ENCODE peak calls at places on chromosome 16, in eight cellular contexts. One of them, this sample, is unnamed.

GRCh38 chr16:56950881-56951771 is 10.6 kb upstream of the CETP start:
- DNase-seq in neural crest cell: peak
- DNase-seq in thoracic aorta: no peak
- DNase-seq in chondrocyte: no peak
- DNase-seq in AG04450: no peak
- DNase-seq in WERI-Rb-1: peak
- DNase-seq in B cell: peak
- DNase-seq in transverse colon: peak
- DNase-seq in this sample: peak

GRCh38 chr16:56307534-56307873 is 116.2 kb downstream of the GNAO1 start:
- DNase-seq in neural crest cell: no peak
- DNase-seq in thoracic aorta: no peak
- DNase-seq in chondrocyte: no peak
- DNase-seq in AG04450: no peak
- DNase-seq in WERI-Rb-1: no peak
- DNase-seq in B cell: no peak
- DNase-seq in transverse colon: no peak
- DNase-seq in this sample: no peak

GRCh38 chr16:55033225-55034156 is 102.8 kb downstream of the IRX5 start:
- DNase-seq in neural crest cell: no peak
- DNase-seq in thoracic aorta: no peak
- DNase-seq in chondrocyte: peak
- DNase-seq in AG04450: no peak
- DNase-seq in WERI-Rb-1: no peak
- DNase-seq in B cell: no peak
- DNase-seq in transverse colon: no peak
- DNase-seq in this sample: peak

GRCh38 chr16:56451753-56452689 is 667 bp downstream of the OGFOD1 start:
- DNase-seq in neural crest cell: no peak
- DNase-seq in thoracic aorta: peak
- DNase-seq in chondrocyte: no peak
- DNase-seq in AG04450: no peak
- DNase-seq in WERI-Rb-1: no peak
- DNase-seq in B cell: no peak
- DNase-seq in transverse colon: peak
- DNase-seq in this sample: no peak

GRCh38 chr16:3074860-3075545 is 9.6 kb downstream of the IL32 start:
- DNase-seq in neural crest cell: no peak
- DNase-seq in thoracic aorta: no peak
- DNase-seq in chondrocyte: no peak
- DNase-seq in AG04450: no peak
- DNase-seq in WERI-Rb-1: no peak
- DNase-seq in B cell: peak
- DNase-seq in transverse colon: peak
- DNase-seq in this sample: peak

GRCh38 chr16:89357055-89357454 is 133.3 kb downstream of the ANKRD11 start:
- DNase-seq in neural crest cell: no peak
- DNase-seq in thoracic aorta: no peak
- DNase-seq in chondrocyte: no peak
- DNase-seq in AG04450: no peak
- DNase-seq in WERI-Rb-1: peak
- DNase-seq in B cell: no peak
- DNase-seq in transverse colon: no peak
- DNase-seq in this sample: no peak

GRCh38 chr16:89572042-89572441 is 3.5 kb upstream of the CPNE7 start:
- DNase-seq in neural crest cell: no peak
- DNase-seq in thoracic aorta: no peak
- DNase-seq in chondrocyte: no peak
- DNase-seq in AG04450: no peak
- DNase-seq in WERI-Rb-1: no peak
- DNase-seq in B cell: no peak
- DNase-seq in transverse colon: no peak
- DNase-seq in this sample: no peak

GRCh38 chr16:4709481-4709880 is 16.1 kb downstream of the NUDT16L1 start:
- DNase-seq in neural crest cell: no peak
- DNase-seq in thoracic aorta: no peak
- DNase-seq in chondrocyte: no peak
- DNase-seq in AG04450: no peak
- DNase-seq in WERI-Rb-1: no peak
- DNase-seq in B cell: no peak
- DNase-seq in transverse colon: no peak
- DNase-seq in this sample: no peak

GRCh38 chr16:17474037-17474436 is 3.3 kb upstream of the XYLT1 start:
- DNase-seq in neural crest cell: no peak
- DNase-seq in thoracic aorta: no peak
- DNase-seq in chondrocyte: no peak
- DNase-seq in AG04450: no peak
- DNase-seq in WERI-Rb-1: no peak
- DNase-seq in B cell: no peak
- DNase-seq in transverse colon: no peak
- DNase-seq in this sample: peak

GRCh38 chr16:58264961-58265479 is 29.8 kb downstream of the PRSS54 start:
- DNase-seq in neural crest cell: no peak
- DNase-seq in thoracic aorta: no peak
- DNase-seq in chondrocyte: no peak
- DNase-seq in AG04450: peak
- DNase-seq in WERI-Rb-1: no peak
- DNase-seq in B cell: no peak
- DNase-seq in transverse colon: peak
- DNase-seq in this sample: no peak

GRCh38 chr16:88369447-88370008 is 13.2 kb upstream of the ZNF469 start:
- DNase-seq in neural crest cell: no peak
- DNase-seq in thoracic aorta: no peak
- DNase-seq in chondrocyte: peak
- DNase-seq in AG04450: no peak
- DNase-seq in WERI-Rb-1: no peak
- DNase-seq in B cell: no peak
- DNase-seq in transverse colon: no peak
- DNase-seq in this sample: peak

DNA sequence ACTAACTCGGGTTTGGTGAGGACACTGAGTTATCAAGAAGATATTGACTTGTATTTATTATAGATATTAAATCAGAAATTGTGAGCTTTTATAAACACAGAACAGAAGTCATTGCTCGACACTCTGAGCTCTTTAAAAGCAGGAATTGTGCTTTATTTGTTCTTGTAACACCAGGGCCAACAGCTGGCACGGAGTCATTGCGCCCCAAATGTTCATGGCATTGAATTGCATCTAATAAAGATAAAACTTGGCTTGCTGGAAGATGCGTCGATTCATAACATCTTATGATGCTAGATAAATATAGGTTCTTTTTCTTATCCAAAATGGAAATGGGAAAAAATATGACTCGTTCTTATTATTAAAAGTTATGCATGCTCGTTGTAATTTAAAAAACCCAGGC is 11.8 kb upstream of the MLYCD start:
- DNase-seq in neural crest cell: no peak
- DNase-seq in thoracic aorta: no peak
- DNase-seq in chondrocyte: no peak
- DNase-seq in AG04450: no peak
- DNase-seq in WERI-Rb-1: no peak
- DNase-seq in B cell: no peak
- DNase-seq in transverse colon: peak
- DNase-seq in this sample: no peak
- TF ChIP-seq CTCF in neural crest cell: peak
- TF ChIP-seq CTCF in thoracic aorta: no peak
- TF ChIP-seq CTCF in chondrocyte: peak
- TF ChIP-seq CTCF in AG04450: no peak
- TF ChIP-seq CTCF in WERI-Rb-1: no peak
- TF ChIP-seq CTCF in B cell: no peak
- TF ChIP-seq CTCF in transverse colon: no peak
- TF ChIP-seq CTCF in this sample: no peak

GRCh38 chr16:64841482-64841881 is 280.4 kb downstream of the CDH11 start:
- DNase-seq in neural crest cell: no peak
- DNase-seq in thoracic aorta: no peak
- DNase-seq in chondrocyte: no peak
- DNase-seq in AG04450: no peak
- DNase-seq in WERI-Rb-1: no peak
- DNase-seq in B cell: no peak
- DNase-seq in transverse colon: no peak
- DNase-seq in this sample: no peak
- TF ChIP-seq CTCF in neural crest cell: no peak
- TF ChIP-seq CTCF in thoracic aorta: no peak
- TF ChIP-seq CTCF in chondrocyte: peak
- TF ChIP-seq CTCF in AG04450: no peak
- TF ChIP-seq CTCF in WERI-Rb-1: no peak
- TF ChIP-seq CTCF in B cell: no peak
- TF ChIP-seq CTCF in transverse colon: no peak
- TF ChIP-seq CTCF in this sample: no peak

GRCh38 chr16:15466886-15467781 is 32.7 kb downstream of the BMERB1 start:
- DNase-seq in neural crest cell: no peak
- DNase-seq in thoracic aorta: no peak
- DNase-seq in chondrocyte: no peak
- DNase-seq in AG04450: no peak
- DNase-seq in WERI-Rb-1: no peak
- DNase-seq in B cell: no peak
- DNase-seq in transverse colon: no peak
- DNase-seq in this sample: no peak
- TF ChIP-seq CTCF in neural crest cell: no peak
- TF ChIP-seq CTCF in thoracic aorta: no peak
- TF ChIP-seq CTCF in chondrocyte: peak
- TF ChIP-seq CTCF in AG04450: peak
- TF ChIP-seq CTCF in WERI-Rb-1: no peak
- TF ChIP-seq CTCF in B cell: no peak
- TF ChIP-seq CTCF in transverse colon: peak
- TF ChIP-seq CTCF in this sample: no peak

DNA sequence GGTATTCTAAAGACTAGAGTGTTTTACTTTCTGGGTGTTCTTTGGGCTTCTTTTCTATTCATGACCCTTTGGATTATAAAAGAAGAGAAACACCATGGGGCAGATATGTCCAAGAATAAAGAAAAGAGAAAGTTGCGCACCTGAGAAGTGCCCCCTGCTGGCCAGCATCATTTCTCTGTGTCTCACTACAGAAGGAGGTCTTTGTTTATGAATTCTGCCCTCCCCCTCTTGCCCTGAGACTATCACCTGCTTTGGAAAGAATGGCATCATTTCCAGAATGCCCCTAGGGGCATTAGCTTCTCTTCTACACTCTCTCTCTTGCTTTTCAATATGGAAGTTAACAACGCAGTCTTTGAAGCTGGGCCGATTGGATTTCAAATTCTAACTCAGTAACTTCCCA is 45.0 kb downstream of the CDH13 start:
- DNase-seq in neural crest cell: no peak
- DNase-seq in thoracic aorta: no peak
- DNase-seq in chondrocyte: no peak
- DNase-seq in AG04450: no peak
- DNase-seq in WERI-Rb-1: no peak
- DNase-seq in B cell: no peak
- DNase-seq in transverse colon: peak
- DNase-seq in this sample: no peak
- TF ChIP-seq CTCF in neural crest cell: peak
- TF ChIP-seq CTCF in thoracic aorta: no peak
- TF ChIP-seq CTCF in chondrocyte: peak
- TF ChIP-seq CTCF in AG04450: peak
- TF ChIP-seq CTCF in WERI-Rb-1: peak
- TF ChIP-seq CTCF in B cell: no peak
- TF ChIP-seq CTCF in transverse colon: peak
- TF ChIP-seq CTCF in this sample: no peak

GRCh38 chr16:19844945-19845641 is 39.6 kb downstream of the GPRC5B start:
- DNase-seq in neural crest cell: no peak
- DNase-seq in thoracic aorta: no peak
- DNase-seq in chondrocyte: no peak
- DNase-seq in AG04450: peak
- DNase-seq in WERI-Rb-1: peak
- DNase-seq in B cell: no peak
- DNase-seq in transverse colon: no peak
- DNase-seq in this sample: no peak
- TF ChIP-seq CTCF in neural crest cell: no peak
- TF ChIP-seq CTCF in thoracic aorta: no peak
- TF ChIP-seq CTCF in chondrocyte: no peak
- TF ChIP-seq CTCF in AG04450: no peak
- TF ChIP-seq CTCF in WERI-Rb-1: no peak
- TF ChIP-seq CTCF in B cell: no peak
- TF ChIP-seq CTCF in transverse colon: no peak
- TF ChIP-seq CTCF in this sample: no peak

DNA sequence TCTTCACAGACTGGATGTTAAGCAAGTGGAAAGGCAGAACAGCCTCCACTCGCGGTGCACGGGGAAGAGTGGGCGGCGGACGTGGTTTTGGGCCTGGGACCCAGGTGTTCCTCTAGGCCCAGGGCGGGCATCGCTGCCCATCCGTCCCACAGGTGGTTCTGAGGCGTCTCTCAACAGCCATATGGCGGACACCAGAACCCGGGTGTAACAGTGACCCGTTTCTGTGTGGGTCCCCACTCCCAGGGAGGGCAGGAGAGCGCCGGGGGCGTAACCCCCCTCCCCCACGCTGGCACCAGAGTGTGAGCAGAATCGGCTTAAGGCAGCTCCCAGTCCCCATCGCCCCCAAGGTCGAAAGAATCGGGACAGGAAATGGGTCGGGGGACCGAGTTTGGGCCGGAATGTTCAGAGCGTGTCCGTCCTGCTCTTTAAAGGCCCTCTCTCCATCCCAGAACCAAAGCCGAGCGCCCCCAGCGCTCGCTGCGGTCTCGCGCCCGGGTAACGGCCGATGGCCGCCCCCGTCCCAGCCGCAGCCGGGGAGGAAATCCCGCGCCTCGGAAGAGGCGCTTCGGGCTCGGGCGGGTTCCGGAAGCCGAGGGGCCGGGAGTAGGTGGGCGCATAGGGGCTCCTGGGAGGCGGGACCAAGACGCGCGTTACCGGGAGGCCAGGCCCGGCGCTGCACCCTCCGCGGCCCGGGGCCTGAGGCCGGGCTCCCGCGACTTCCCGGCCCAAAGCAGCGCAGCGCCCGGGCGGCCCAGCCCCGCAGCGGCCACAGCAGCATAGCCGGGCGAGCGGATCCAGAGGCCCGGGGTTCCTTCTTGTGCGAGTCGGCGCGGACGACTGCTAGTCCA is at the start of gene TK2:
- DNase-seq in neural crest cell: peak
- DNase-seq in thoracic aorta: no peak
- DNase-seq in chondrocyte: no peak
- DNase-seq in AG04450: peak
- DNase-seq in WERI-Rb-1: peak
- DNase-seq in B cell: peak
- DNase-seq in transverse colon: peak
- DNase-seq in this sample: peak
- TF ChIP-seq CTCF in neural crest cell: no peak
- TF ChIP-seq CTCF in thoracic aorta: peak
- TF ChIP-seq CTCF in chondrocyte: peak
- TF ChIP-seq CTCF in AG04450: peak
- TF ChIP-seq CTCF in WERI-Rb-1: peak
- TF ChIP-seq CTCF in B cell: no peak
- TF ChIP-seq CTCF in transverse colon: no peak
- TF ChIP-seq CTCF in this sample: peak

GRCh38 chr16:52861614-52862022 is 191.1 kb downstream of the CHD9NB start:
- DNase-seq in neural crest cell: peak
- DNase-seq in thoracic aorta: no peak
- DNase-seq in chondrocyte: no peak
- DNase-seq in AG04450: no peak
- DNase-seq in WERI-Rb-1: peak
- DNase-seq in B cell: no peak
- DNase-seq in transverse colon: peak
- DNase-seq in this sample: no peak
- TF ChIP-seq CTCF in neural crest cell: peak
- TF ChIP-seq CTCF in thoracic aorta: no peak
- TF ChIP-seq CTCF in chondrocyte: peak
- TF ChIP-seq CTCF in AG04450: no peak
- TF ChIP-seq CTCF in WERI-Rb-1: peak
- TF ChIP-seq CTCF in B cell: no peak
- TF ChIP-seq CTCF in transverse colon: peak
- TF ChIP-seq CTCF in this sample: no peak

This sample was measured in spleen.